ENCODE peak calls at places on chromosomes 13 and 19, in nine cellular contexts. One of them, this sample, is unnamed.
A peak's percentile ranks its signal among the peaks of the same experiment; 100 is the strongest.

GRCh38 chr19:34017024-34017423 is 155.3 kb upstream of the LSM14A start:
- DNase-seq in activated naive CD4-positive, alpha-beta T cell treated with anti-CD3 and anti-CD28 coated beads, Interleukin-2, amount 50 U/mL, for 72 hours: no peak
- DNase-seq in NCI-H460: no peak
- DNase-seq in iPS DF 6.9: no peak
- DNase-seq in NCI-H1105: no peak
- DNase-seq in CD8-positive, alpha-beta memory T cell: no peak
- DNase-seq in pulmonary artery endothelial cell: no peak
- DNase-seq in naive B cell: no peak
- DNase-seq in stimulated activated CD8-positive, alpha-beta memory T cell treated with anti-CD3 and anti-CD28 coated beads, Interleukin-7, amount 100 ng/mL, for 1 hour: no peak
- DNase-seq in this sample: no peak

GRCh38 chr19:4213116-4213515 is 16.2 kb upstream of the EBI3 start:
- DNase-seq in activated naive CD4-positive, alpha-beta T cell treated with anti-CD3 and anti-CD28 coated beads, Interleukin-2, amount 50 U/mL, for 72 hours: no peak
- DNase-seq in NCI-H460: no peak
- DNase-seq in iPS DF 6.9: no peak
- DNase-seq in NCI-H1105: no peak
- DNase-seq in CD8-positive, alpha-beta memory T cell: no peak
- DNase-seq in pulmonary artery endothelial cell: no peak
- DNase-seq in naive B cell: no peak
- DNase-seq in stimulated activated CD8-positive, alpha-beta memory T cell treated with anti-CD3 and anti-CD28 coated beads, Interleukin-7, amount 100 ng/mL, for 1 hour: no peak
- DNase-seq in this sample: no peak

GRCh38 chr13:37070145-37070695 is 10.7 kb upstream of the SUPT20H start:
- DNase-seq in activated naive CD4-positive, alpha-beta T cell treated with anti-CD3 and anti-CD28 coated beads, Interleukin-2, amount 50 U/mL, for 72 hours: no peak
- DNase-seq in NCI-H460: no peak
- DNase-seq in iPS DF 6.9: no peak
- DNase-seq in NCI-H1105: no peak
- DNase-seq in CD8-positive, alpha-beta memory T cell: no peak
- DNase-seq in pulmonary artery endothelial cell: no peak
- DNase-seq in naive B cell: no peak
- DNase-seq in stimulated activated CD8-positive, alpha-beta memory T cell treated with anti-CD3 and anti-CD28 coated beads, Interleukin-7, amount 100 ng/mL, for 1 hour: no peak
- DNase-seq in this sample: no peak

GRCh38 chr19:42175952-42176648 is 41.4 kb downstream of the DEDD2 start:
- DNase-seq in activated naive CD4-positive, alpha-beta T cell treated with anti-CD3 and anti-CD28 coated beads, Interleukin-2, amount 50 U/mL, for 72 hours: no peak
- DNase-seq in NCI-H460: no peak
- DNase-seq in iPS DF 6.9: no peak
- DNase-seq in NCI-H1105: peak; percentile 31
- DNase-seq in CD8-positive, alpha-beta memory T cell: no peak
- DNase-seq in pulmonary artery endothelial cell: no peak
- DNase-seq in naive B cell: no peak
- DNase-seq in stimulated activated CD8-positive, alpha-beta memory T cell treated with anti-CD3 and anti-CD28 coated beads, Interleukin-7, amount 100 ng/mL, for 1 hour: no peak
- DNase-seq in this sample: peak; percentile 40

GRCh38 chr13:74290324-74290773 is 156.1 kb upstream of the KLF12 start:
- DNase-seq in activated naive CD4-positive, alpha-beta T cell treated with anti-CD3 and anti-CD28 coated beads, Interleukin-2, amount 50 U/mL, for 72 hours: no peak
- DNase-seq in NCI-H460: no peak
- DNase-seq in iPS DF 6.9: no peak
- DNase-seq in NCI-H1105: peak; percentile 73
- DNase-seq in CD8-positive, alpha-beta memory T cell: peak; percentile 54
- DNase-seq in pulmonary artery endothelial cell: peak; percentile 8
- DNase-seq in naive B cell: peak; percentile 86
- DNase-seq in stimulated activated CD8-positive, alpha-beta memory T cell treated with anti-CD3 and anti-CD28 coated beads, Interleukin-7, amount 100 ng/mL, for 1 hour: no peak
- DNase-seq in this sample: peak; percentile 90

GRCh38 chr19:14559916-14560775 is 11.7 kb downstream of the NDUFB7 start:
- DNase-seq in activated naive CD4-positive, alpha-beta T cell treated with anti-CD3 and anti-CD28 coated beads, Interleukin-2, amount 50 U/mL, for 72 hours: no peak
- DNase-seq in NCI-H460: no peak
- DNase-seq in iPS DF 6.9: no peak
- DNase-seq in NCI-H1105: no peak
- DNase-seq in CD8-positive, alpha-beta memory T cell: no peak
- DNase-seq in pulmonary artery endothelial cell: no peak
- DNase-seq in naive B cell: no peak
- DNase-seq in stimulated activated CD8-positive, alpha-beta memory T cell treated with anti-CD3 and anti-CD28 coated beads, Interleukin-7, amount 100 ng/mL, for 1 hour: no peak
- DNase-seq in this sample: no peak

GRCh38 chr13:84430441-84430840 is 548.2 kb upstream of the SLITRK1 start:
- DNase-seq in activated naive CD4-positive, alpha-beta T cell treated with anti-CD3 and anti-CD28 coated beads, Interleukin-2, amount 50 U/mL, for 72 hours: no peak
- DNase-seq in NCI-H460: no peak
- DNase-seq in iPS DF 6.9: no peak
- DNase-seq in NCI-H1105: no peak
- DNase-seq in CD8-positive, alpha-beta memory T cell: no peak
- DNase-seq in pulmonary artery endothelial cell: no peak
- DNase-seq in naive B cell: no peak
- DNase-seq in stimulated activated CD8-positive, alpha-beta memory T cell treated with anti-CD3 and anti-CD28 coated beads, Interleukin-7, amount 100 ng/mL, for 1 hour: no peak
- DNase-seq in this sample: no peak

GRCh38 chr19:15379996-15380647 is 535 bp upstream of the AKAP8 start:
- DNase-seq in activated naive CD4-positive, alpha-beta T cell treated with anti-CD3 and anti-CD28 coated beads, Interleukin-2, amount 50 U/mL, for 72 hours: no peak
- DNase-seq in NCI-H460: peak; percentile 32
- DNase-seq in iPS DF 6.9: peak; percentile 63
- DNase-seq in NCI-H1105: peak; percentile 78
- DNase-seq in CD8-positive, alpha-beta memory T cell: no peak
- DNase-seq in pulmonary artery endothelial cell: no peak
- DNase-seq in naive B cell: no peak
- DNase-seq in stimulated activated CD8-positive, alpha-beta memory T cell treated with anti-CD3 and anti-CD28 coated beads, Interleukin-7, amount 100 ng/mL, for 1 hour: no peak
- DNase-seq in this sample: peak; percentile 86

GRCh38 chr13:114087430-114087829 is 45.0 kb downstream of the RASA3 start:
- DNase-seq in activated naive CD4-positive, alpha-beta T cell treated with anti-CD3 and anti-CD28 coated beads, Interleukin-2, amount 50 U/mL, for 72 hours: no peak
- DNase-seq in NCI-H460: no peak
- DNase-seq in iPS DF 6.9: no peak
- DNase-seq in NCI-H1105: no peak
- DNase-seq in CD8-positive, alpha-beta memory T cell: peak; percentile 39
- DNase-seq in pulmonary artery endothelial cell: no peak
- DNase-seq in naive B cell: no peak
- DNase-seq in stimulated activated CD8-positive, alpha-beta memory T cell treated with anti-CD3 and anti-CD28 coated beads, Interleukin-7, amount 100 ng/mL, for 1 hour: no peak
- DNase-seq in this sample: no peak

GRCh38 chr13:89383891-89384290 is 1712.7 kb downstream of the SLITRK5 start:
- DNase-seq in activated naive CD4-positive, alpha-beta T cell treated with anti-CD3 and anti-CD28 coated beads, Interleukin-2, amount 50 U/mL, for 72 hours: no peak
- DNase-seq in NCI-H460: no peak
- DNase-seq in iPS DF 6.9: no peak
- DNase-seq in NCI-H1105: no peak
- DNase-seq in CD8-positive, alpha-beta memory T cell: no peak
- DNase-seq in pulmonary artery endothelial cell: no peak
- DNase-seq in naive B cell: no peak
- DNase-seq in stimulated activated CD8-positive, alpha-beta memory T cell treated with anti-CD3 and anti-CD28 coated beads, Interleukin-7, amount 100 ng/mL, for 1 hour: no peak
- DNase-seq in this sample: no peak

GRCh38 chr19:54420383-54421168 is 5.3 kb downstream of the TTYH1 start:
- DNase-seq in activated naive CD4-positive, alpha-beta T cell treated with anti-CD3 and anti-CD28 coated beads, Interleukin-2, amount 50 U/mL, for 72 hours: no peak
- DNase-seq in NCI-H460: no peak
- DNase-seq in iPS DF 6.9: no peak
- DNase-seq in NCI-H1105: no peak
- DNase-seq in CD8-positive, alpha-beta memory T cell: no peak
- DNase-seq in pulmonary artery endothelial cell: no peak
- DNase-seq in naive B cell: no peak
- DNase-seq in stimulated activated CD8-positive, alpha-beta memory T cell treated with anti-CD3 and anti-CD28 coated beads, Interleukin-7, amount 100 ng/mL, for 1 hour: no peak
- DNase-seq in this sample: no peak

GRCh38 chr19:55340784-55341147 is 1.1 kb downstream of the KMT5C start:
- DNase-seq in activated naive CD4-positive, alpha-beta T cell treated with anti-CD3 and anti-CD28 coated beads, Interleukin-2, amount 50 U/mL, for 72 hours: no peak
- DNase-seq in NCI-H460: no peak
- DNase-seq in iPS DF 6.9: no peak
- DNase-seq in NCI-H1105: peak; percentile 79
- DNase-seq in CD8-positive, alpha-beta memory T cell: no peak
- DNase-seq in pulmonary artery endothelial cell: no peak
- DNase-seq in naive B cell: no peak
- DNase-seq in stimulated activated CD8-positive, alpha-beta memory T cell treated with anti-CD3 and anti-CD28 coated beads, Interleukin-7, amount 100 ng/mL, for 1 hour: no peak
- DNase-seq in this sample: peak; percentile 86

GRCh38 chr19:15551183-15552004 is 43.1 kb downstream of the CYP4F22 start:
- DNase-seq in activated naive CD4-positive, alpha-beta T cell treated with anti-CD3 and anti-CD28 coated beads, Interleukin-2, amount 50 U/mL, for 72 hours: peak; percentile 61
- DNase-seq in NCI-H460: no peak
- DNase-seq in iPS DF 6.9: no peak
- DNase-seq in NCI-H1105: no peak
- DNase-seq in CD8-positive, alpha-beta memory T cell: peak; percentile 81
- DNase-seq in pulmonary artery endothelial cell: no peak
- DNase-seq in naive B cell: peak; percentile 36
- DNase-seq in stimulated activated CD8-positive, alpha-beta memory T cell treated with anti-CD3 and anti-CD28 coated beads, Interleukin-7, amount 100 ng/mL, for 1 hour: peak; percentile 56
- DNase-seq in this sample: no peak

GRCh38 chr19:46408611-46409039 is 4.7 kb downstream of the CCDC8 start:
- DNase-seq in activated naive CD4-positive, alpha-beta T cell treated with anti-CD3 and anti-CD28 coated beads, Interleukin-2, amount 50 U/mL, for 72 hours: no peak
- DNase-seq in NCI-H460: no peak
- DNase-seq in iPS DF 6.9: no peak
- DNase-seq in NCI-H1105: no peak
- DNase-seq in CD8-positive, alpha-beta memory T cell: no peak
- DNase-seq in pulmonary artery endothelial cell: no peak
- DNase-seq in naive B cell: no peak
- DNase-seq in stimulated activated CD8-positive, alpha-beta memory T cell treated with anti-CD3 and anti-CD28 coated beads, Interleukin-7, amount 100 ng/mL, for 1 hour: no peak
- DNase-seq in this sample: peak; percentile 21

GRCh38 chr13:49343255-49343654 is 95.5 kb downstream of the CDADC1 start:
- DNase-seq in activated naive CD4-positive, alpha-beta T cell treated with anti-CD3 and anti-CD28 coated beads, Interleukin-2, amount 50 U/mL, for 72 hours: no peak
- DNase-seq in NCI-H460: no peak
- DNase-seq in iPS DF 6.9: no peak
- DNase-seq in NCI-H1105: no peak
- DNase-seq in CD8-positive, alpha-beta memory T cell: no peak
- DNase-seq in pulmonary artery endothelial cell: no peak
- DNase-seq in naive B cell: no peak
- DNase-seq in stimulated activated CD8-positive, alpha-beta memory T cell treated with anti-CD3 and anti-CD28 coated beads, Interleukin-7, amount 100 ng/mL, for 1 hour: no peak
- DNase-seq in this sample: no peak

GRCh38 chr13:82330499-82330898 is 1551.8 kb downstream of the SLITRK1 start:
- DNase-seq in activated naive CD4-positive, alpha-beta T cell treated with anti-CD3 and anti-CD28 coated beads, Interleukin-2, amount 50 U/mL, for 72 hours: no peak
- DNase-seq in NCI-H460: no peak
- DNase-seq in iPS DF 6.9: peak; percentile 11
- DNase-seq in NCI-H1105: no peak
- DNase-seq in CD8-positive, alpha-beta memory T cell: no peak
- DNase-seq in pulmonary artery endothelial cell: no peak
- DNase-seq in naive B cell: no peak
- DNase-seq in stimulated activated CD8-positive, alpha-beta memory T cell treated with anti-CD3 and anti-CD28 coated beads, Interleukin-7, amount 100 ng/mL, for 1 hour: no peak
- DNase-seq in this sample: no peak

GRCh38 chr13:24244802-24245201 is 64.6 kb upstream of the C1QTNF9 start:
- DNase-seq in activated naive CD4-positive, alpha-beta T cell treated with anti-CD3 and anti-CD28 coated beads, Interleukin-2, amount 50 U/mL, for 72 hours: no peak
- DNase-seq in NCI-H460: no peak
- DNase-seq in iPS DF 6.9: no peak
- DNase-seq in NCI-H1105: no peak
- DNase-seq in CD8-positive, alpha-beta memory T cell: no peak
- DNase-seq in pulmonary artery endothelial cell: no peak
- DNase-seq in naive B cell: no peak
- DNase-seq in stimulated activated CD8-positive, alpha-beta memory T cell treated with anti-CD3 and anti-CD28 coated beads, Interleukin-7, amount 100 ng/mL, for 1 hour: no peak
- DNase-seq in this sample: no peak

This sample was measured in NCI-H1417.